ENCODE peak calls at places on chromosomes 16 and 17, in eight cellular contexts. S is AG09309; J is GM12865; I is CD8-positive, alpha-beta T cell; Q is psoas muscle; T is CD8-positive, alpha-beta memory T cell; K is tibial nerve; W is CD4-positive, alpha-beta memory T cell. C is an unnamed sample.
A peak's percentile ranks its signal among the peaks of the same experiment; 100 is the strongest.

GRCh38 chr16:78584213-78584860 is 484.9 kb downstream of the WWOX start:
- DNase-seq in S (no peak), J (no peak), I (no peak), Q (no peak), T (no peak), K (no peak), W (no peak), C (no peak)

GRCh38 chr17:66354981-66355380 is 52.6 kb downstream of the PRKCA start:
- DNase-seq in S (no peak), J (no peak), I (no peak), Q (no peak), T (no peak), K (no peak), W (no peak), C (no peak)

GRCh38 chr17:29848737-29849136 is 81.3 kb downstream of the SSH2 start:
- DNase-seq in S (no peak), J (no peak), I (no peak), Q (no peak), T (no peak), K (no peak), W (no peak), C (no peak)

GRCh38 chr17:78613423-78613822 is 36.2 kb upstream of the DNAH17 start:
- DNase-seq in S (no peak), J (no peak), I (no peak), Q (no peak), T (no peak), K (no peak), W (no peak), C (no peak)

GRCh38 chr17:78089557-78090281 is 38.8 kb downstream of the TMC6 start:
- DNase-seq in S (no peak), J (no peak), I (no peak), Q (no peak), T (no peak), K (no peak), W (no peak), C (no peak)

GRCh38 chr16:68711421-68712139 is 25.5 kb upstream of the CDH1 start:
- DNase-seq in S (no peak), J (peak; percentile 39), I (no peak), Q (no peak), T (no peak), K (no peak), W (no peak), C (peak; percentile 51)

GRCh38 chr16:2846511-2847310 is 11.3 kb downstream of the PRSS22 start:
- DNase-seq in S (peak; percentile 63), J (no peak), I (no peak), Q (no peak), T (no peak), K (no peak), W (no peak), C (no peak)

GRCh38 chr17:67481808-67482207 is 104.7 kb downstream of the PITPNC1 start:
- DNase-seq in S (peak; percentile 69), J (no peak), I (no peak), Q (no peak), T (no peak), K (no peak), W (no peak), C (no peak)

GRCh38 chr17:78315355-78316114 is 44.3 kb downstream of the SOCS3 start:
- DNase-seq in S (peak; percentile 71), J (peak; percentile 57), I (peak; percentile 60), Q (peak; percentile 85), T (no peak), K (peak; percentile 76), W (peak; percentile 10), C (peak; percentile 91)

GRCh38 chr17:29760771-29761682 is 138.3 kb upstream of the CORO6 start:
- DNase-seq in S (no peak), J (peak; percentile 96), I (peak; percentile 90), Q (peak; percentile 94), T (peak; percentile 87), K (peak; percentile 84), W (peak; percentile 92), C (peak; percentile 92)

GRCh38 chr17:18319604-18320256 is 4.6 kb downstream of the SMCR8 start:
- DNase-seq in S (peak; percentile 47), J (peak; percentile 36), I (no peak), Q (no peak), T (no peak), K (no peak), W (no peak), C (no peak)

DNA sequence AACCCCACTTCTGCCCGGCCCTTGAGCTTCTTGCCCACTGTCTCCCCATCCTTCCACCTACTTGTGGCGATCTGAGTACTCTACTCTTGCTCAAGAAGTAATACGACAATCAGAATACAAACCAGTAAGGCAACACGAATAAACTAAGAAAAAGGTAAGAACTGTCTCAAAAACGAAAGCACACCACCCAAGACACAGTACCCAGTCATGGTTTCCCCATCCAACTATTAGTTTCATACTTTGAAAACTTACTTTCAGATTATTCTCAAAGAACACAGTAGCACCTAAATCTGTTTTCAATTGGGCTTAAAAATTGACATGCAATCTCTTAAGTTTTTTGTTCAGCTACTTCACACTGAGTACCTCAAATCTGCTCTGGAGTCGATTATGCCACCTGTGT is 13.9 kb downstream of the GINS2 start:
- DNase-seq in S (no peak), J (peak; percentile 43), I (no peak), Q (no peak), T (no peak), K (no peak), W (no peak), C (no peak)
- H3K4me3 ChIP-seq in S (no peak overlapping the region), J (no peak overlapping the region), I (no peak overlapping the region), Q (no peak overlapping the region), T (no peak overlapping the region), K (no peak overlapping the region), W (no peak overlapping the region), C (no peak overlapping the region)

GRCh38 chr17:37745801-37746426 is 1.1 kb upstream of the HNF1B start:
- DNase-seq in S (no peak), J (no peak), I (no peak), Q (no peak), T (no peak), K (no peak), W (no peak), C (no peak)

GRCh38 chr17:37744961-37745800 is at the start of gene HNF1B:
- DNase-seq in S (no peak), J (peak; percentile 68), I (no peak), Q (no peak), T (no peak), K (no peak), W (no peak), C (peak; percentile 66)

GRCh38 chr17:37747222-37747621 is 2.4 kb upstream of the HNF1B start:
- DNase-seq in S (no peak), J (no peak), I (no peak), Q (no peak), T (no peak), K (no peak), W (no peak), C (no peak)

GRCh38 chr17:37744633-37744927 is 279 bp downstream of the HNF1B start:
- DNase-seq in S (no peak), J (no peak), I (no peak), Q (no peak), T (no peak), K (no peak), W (no peak), C (no peak)

DNA sequence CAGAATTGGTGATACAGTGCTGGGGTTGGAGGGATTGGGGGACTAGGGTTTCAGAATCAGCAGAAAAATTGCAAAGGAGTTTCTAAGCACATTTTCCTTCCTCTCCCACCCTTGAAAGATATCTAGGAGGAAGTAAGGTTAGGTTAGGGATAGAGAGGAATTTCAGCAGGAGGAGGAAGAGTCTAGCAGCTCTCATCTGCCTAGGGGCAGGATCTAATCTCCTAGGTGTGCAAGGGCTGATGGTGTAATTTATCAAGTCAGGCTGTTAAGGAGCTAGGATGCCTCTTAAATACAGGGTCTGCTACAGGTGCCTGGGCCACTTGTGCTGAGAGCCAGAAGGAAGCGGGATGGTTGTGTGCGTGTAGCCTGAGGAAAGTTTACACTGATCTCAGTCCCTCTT is 1.8 kb upstream of the HNF1B start:
- DNase-seq in S (no peak), J (no peak), I (no peak), Q (no peak), T (no peak), K (no peak), W (no peak), C (no peak)
- H3K4me3 ChIP-seq in S (no peak overlapping the region), J (no peak overlapping the region), I (no peak overlapping the region), Q (no peak overlapping the region), T (no peak overlapping the region), K (peak overlapping the region; percentile 35), W (no peak overlapping the region), C (peak overlapping the region; percentile 33)

GRCh38 chr17:37520174-37520573 is 30.5 kb downstream of the DUSP14 start:
- DNase-seq in S (no peak), J (no peak), I (no peak), Q (no peak), T (no peak), K (no peak), W (no peak), C (no peak)

GRCh38 chr17:37519241-37519985 is 29.7 kb downstream of the DUSP14 start:
- DNase-seq in S (no peak), J (no peak), I (no peak), Q (no peak), T (no peak), K (no peak), W (no peak), C (no peak)

GRCh38 chr17:37521821-37522220 is 32.1 kb downstream of the DUSP14 start:
- DNase-seq in S (no peak), J (no peak), I (no peak), Q (no peak), T (no peak), K (no peak), W (no peak), C (no peak)

GRCh38 chr17:37527249-37527851 is 37.7 kb downstream of the DUSP14 start:
- DNase-seq in S (no peak), J (peak; percentile 61), I (no peak), Q (no peak), T (no peak), K (no peak), W (peak; percentile 38), C (no peak)

DNA sequence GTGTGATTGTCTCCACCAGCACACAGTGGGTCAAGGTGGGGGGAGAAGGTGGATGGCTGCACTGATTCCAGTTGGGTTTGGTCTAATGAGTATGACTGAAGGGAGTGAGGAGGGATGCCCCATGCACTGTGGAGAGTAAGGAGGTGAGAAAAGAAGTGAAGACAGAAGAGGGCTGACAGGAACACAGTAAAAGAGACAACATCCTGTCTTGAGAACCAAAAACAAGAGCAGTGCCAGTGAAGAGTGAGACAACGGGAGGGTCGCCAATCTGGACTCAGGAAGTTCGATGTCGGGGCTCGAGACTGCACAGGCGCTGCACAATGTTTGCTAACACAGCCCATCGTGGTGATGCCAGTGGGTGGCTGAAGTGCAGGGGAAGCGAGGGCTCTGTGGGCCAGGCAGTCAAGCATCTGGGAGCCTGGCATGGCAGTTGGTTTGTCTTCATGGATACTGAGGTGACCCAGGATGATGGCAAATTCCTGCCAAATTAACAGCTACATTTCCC is 34.1 kb downstream of the DUSP14 start:
- DNase-seq in S (no peak), J (no peak), I (no peak), Q (no peak), T (no peak), K (no peak), W (no peak), C (no peak)
- H3K4me3 ChIP-seq in S (no peak overlapping the region), J (no peak overlapping the region), I (no peak overlapping the region), Q (no peak overlapping the region), T (no peak overlapping the region), K (no peak overlapping the region), W (no peak overlapping the region), C (no peak overlapping the region)

DNA sequence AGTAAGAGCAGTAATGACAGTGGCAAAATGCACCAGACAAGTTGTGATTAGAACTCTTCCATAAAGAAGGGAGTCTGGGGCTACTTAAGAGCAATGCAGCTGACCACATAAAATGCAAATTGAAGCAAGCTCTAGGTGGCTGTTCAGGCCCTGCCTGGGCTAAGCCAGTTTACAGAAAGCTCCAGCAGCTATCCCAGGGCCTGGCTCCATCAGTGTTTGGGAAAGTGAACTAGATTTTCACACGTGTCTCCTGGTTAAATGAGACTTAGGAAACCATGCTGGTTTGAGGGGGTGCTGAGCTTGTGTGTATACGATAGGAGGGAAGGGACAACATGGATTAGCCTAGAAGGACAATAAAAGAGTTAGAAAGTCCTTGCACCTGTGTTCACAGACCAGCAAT is 2.2 kb upstream of the MAP2K6 start:
- DNase-seq in S (no peak), J (no peak), I (no peak), Q (no peak), T (no peak), K (no peak), W (no peak), C (no peak)
- H3K4me3 ChIP-seq in S (no peak overlapping the region), J (no peak overlapping the region), I (no peak overlapping the region), Q (no peak overlapping the region), T (no peak overlapping the region), K (no peak overlapping the region), W (no peak overlapping the region), C (no peak overlapping the region)